ENCODE peak calls at places on chromosome 2, in seven cellular contexts. N, Z, V, P, L, E and A are unnamed samples. For H3K27me3, the result is how much of the 10 kb centered on the place peaks cover.

GRCh38 chr2:104388296-104388695 is 465.6 kb upstream of the POU3F3 start:
- DNase-seq in N (no peak), Z (no peak), V (peak), P (no peak), L (no peak), E (no peak), A (no peak)

GRCh38 chr2:237920673-237921072 is 46.1 kb upstream of the UBE2F start:
- DNase-seq in N (no peak), Z (no peak), V (no peak), P (no peak), L (no peak), E (no peak), A (no peak)

GRCh38 chr2:120314656-120315366 is 31.1 kb upstream of the INHBB start:
- DNase-seq in N (no peak), Z (peak), V (no peak), P (peak), L (no peak), E (no peak), A (no peak)

GRCh38 chr2:103293266-103293583 is 531.4 kb downstream of the TMEM182 start:
- DNase-seq in N (no peak), Z (no peak), V (no peak), P (no peak), L (no peak), E (no peak), A (no peak)

GRCh38 chr2:62524293-62524941 is 18.4 kb upstream of the TMEM17 start:
- DNase-seq in N (no peak), Z (no peak), V (no peak), P (no peak), L (no peak), E (no peak), A (no peak)

GRCh38 chr2:156021326-156022040 is 311.0 kb downstream of the NR4A2 start:
- DNase-seq in N (no peak), Z (no peak), V (peak), P (no peak), L (no peak), E (peak), A (no peak)

GRCh38 chr2:100703744-100704143 is 116.2 kb upstream of the NPAS2 start:
- DNase-seq in N (no peak), Z (no peak), V (no peak), P (no peak), L (no peak), E (no peak), A (no peak)

GRCh38 chr2:236866542-236867340 is 218.9 kb upstream of the COPS8 start:
- DNase-seq in N (no peak), Z (no peak), V (no peak), P (peak), L (no peak), E (no peak), A (no peak)

GRCh38 chr2:38997784-38998183 is 108.1 kb downstream of the ARHGEF33 start:
- DNase-seq in N (peak), Z (no peak), V (no peak), P (no peak), L (no peak), E (no peak), A (no peak)

GRCh38 chr2:60530228-60530627 is 23.2 kb downstream of the BCL11A start:
- DNase-seq in N (no peak), Z (no peak), V (no peak), P (no peak), L (no peak), E (no peak), A (no peak)

GRCh38 chr2:224777563-224777939 is 61.4 kb upstream of the CCDC195 start:
- DNase-seq in N (no peak), Z (no peak), V (no peak), P (no peak), L (no peak), E (no peak), A (no peak)

GRCh38 chr2:105919826-105920225 is 175.1 kb downstream of the NCK2 start:
- DNase-seq in N (peak), Z (peak), V (peak), P (no peak), L (no peak), E (peak), A (peak)

GRCh38 chr2:191428141-191428540 is 182.9 kb downstream of the MYO1B start:
- DNase-seq in N (no peak), Z (no peak), V (no peak), P (no peak), L (no peak), E (no peak), A (no peak)

GRCh38 chr2:70906022-70906421 is 29.7 kb upstream of the ATP6V1B1 start:
- DNase-seq in N (no peak), Z (no peak), V (no peak), P (no peak), L (no peak), E (no peak), A (no peak)

GRCh38 chr2:128549646-128550260 is 231.1 kb upstream of the HS6ST1 start:
- DNase-seq in N (peak), Z (no peak), V (no peak), P (no peak), L (no peak), E (no peak), A (no peak)

GRCh38 chr2:97733341-97734035 is 20.1 kb downstream of the ZAP70 start:
- DNase-seq in N (no peak), Z (no peak), V (no peak), P (no peak), L (no peak), E (no peak), A (no peak)

GRCh38 chr2:95262896-95263542 is 11.2 kb upstream of the PROM2 start:
- DNase-seq in N (no peak), Z (no peak), V (no peak), P (no peak), L (no peak), E (no peak), A (no peak)

GRCh38 chr2:226644342-226644957 is 155.2 kb downstream of the IRS1 start:
- DNase-seq in N (peak), Z (no peak), V (no peak), P (peak), L (no peak), E (no peak), A (no peak)

GRCh38 chr2:74491671-74492544 is 7.5 kb downstream of the LBX2 start:
- DNase-seq in N (no peak), Z (no peak), V (no peak), P (no peak), L (no peak), E (no peak), A (no peak)

GRCh38 chr2:171509945-171510731 is 12.1 kb upstream of the CYBRD1 start:
- DNase-seq in N (no peak), Z (no peak), V (no peak), P (no peak), L (no peak), E (no peak), A (no peak)

GRCh38 chr2:100339823-100340222 is 17.5 kb upstream of the LONRF2 start:
- DNase-seq in N (no peak), Z (no peak), V (no peak), P (no peak), L (no peak), E (no peak), A (no peak)

GRCh38 chr2:62641410-62641843 is 64.1 kb upstream of the EHBP1 start:
- DNase-seq in N (peak), Z (no peak), V (no peak), P (no peak), L (no peak), E (no peak), A (no peak)

GRCh38 chr2:182330451-182331325 is 96.1 kb downstream of the PDE1A start:
- DNase-seq in N (peak), Z (no peak), V (no peak), P (no peak), L (no peak), E (no peak), A (no peak)

GRCh38 chr2:157932480-157933205 is 56.5 kb upstream of the ACVR1 start:
- DNase-seq in N (no peak), Z (no peak), V (peak), P (no peak), L (no peak), E (no peak), A (no peak)

GRCh38 chr2:178787155-178787554 is 20.1 kb downstream of the TTN start:
- DNase-seq in N (no peak), Z (no peak), V (no peak), P (no peak), L (no peak), E (no peak), A (no peak)

GRCh38 chr2:238143239-238143951 is 4.9 kb downstream of the KLHL30 start:
- DNase-seq in N (peak), Z (no peak), V (no peak), P (peak), L (no peak), E (peak), A (no peak)

GRCh38 chr2:100642425-100642824 is 79.6 kb downstream of the PDCL3 start:
- DNase-seq in N (no peak), Z (no peak), V (no peak), P (no peak), L (no peak), E (no peak), A (no peak)

GRCh38 chr2:30798536-30798991 is 8.7 kb downstream of the CAPN13 start:
- DNase-seq in N (no peak), Z (no peak), V (peak), P (no peak), L (no peak), E (no peak), A (no peak)

GRCh38 chr2:10265328-10266132 is 37.2 kb upstream of the HPCAL1 start:
- DNase-seq in N (no peak), Z (no peak), V (no peak), P (no peak), L (no peak), E (no peak), A (no peak)

GRCh38 chr2:96509114-96509846 is 4.1 kb upstream of the NEURL3 start:
- DNase-seq in N (peak), Z (no peak), V (peak), P (peak), L (peak), E (peak), A (peak)

GRCh38 chr2:101725515-101726192 is 28.1 kb downstream of the MAP4K4 start:
- DNase-seq in N (no peak), Z (peak), V (peak), P (no peak), L (no peak), E (no peak), A (no peak)

GRCh38 chr2:8594731-8595427 is 87.0 kb upstream of the ID2 start:
- DNase-seq in N (no peak), Z (no peak), V (no peak), P (no peak), L (no peak), E (no peak), A (no peak)

GRCh38 chr2:84454581-84454980 is 4.5 kb downstream of the SUCLG1 start:
- DNase-seq in N (no peak), Z (no peak), V (no peak), P (no peak), L (no peak), E (no peak), A (no peak)

GRCh38 chr2:58436842-58437241 is 195.7 kb upstream of the FANCL start:
- DNase-seq in N (no peak), Z (no peak), V (peak), P (no peak), L (no peak), E (no peak), A (no peak)

GRCh38 chr2:85216927-85217326 is 83.7 kb downstream of the TCF7L1 start:
- DNase-seq in N (no peak), Z (no peak), V (no peak), P (no peak), L (no peak), E (no peak), A (no peak)

GRCh38 chr2:49153231-49153630 is 1.1 kb downstream of the FSHR start:
- DNase-seq in N (no peak), Z (no peak), V (no peak), P (no peak), L (no peak), E (no peak), A (no peak)
- H3K27me3 ChIP-seq in N (under half), Z (under half), V (under half), P (under half), L (under half), E (under half), A (under half)

GRCh38 chr2:144530596-144530995 is 10.7 kb upstream of the ZEB2 start:
- DNase-seq in N (no peak), Z (no peak), V (no peak), P (no peak), L (no peak), E (no peak), A (no peak)

GRCh38 chr2:144524190-144524957 is 4.5 kb upstream of the ZEB2 start:
- DNase-seq in N (peak), Z (no peak), V (peak), P (peak), L (peak), E (no peak), A (no peak)

GRCh38 chr2:144529841-144530240 is 9.9 kb upstream of the ZEB2 start:
- DNase-seq in N (peak), Z (no peak), V (no peak), P (no peak), L (no peak), E (no peak), A (no peak)

GRCh38 chr2:144526826-144527225 is 6.9 kb upstream of the ZEB2 start:
- DNase-seq in N (peak), Z (no peak), V (no peak), P (no peak), L (no peak), E (no peak), A (no peak)

DNA sequence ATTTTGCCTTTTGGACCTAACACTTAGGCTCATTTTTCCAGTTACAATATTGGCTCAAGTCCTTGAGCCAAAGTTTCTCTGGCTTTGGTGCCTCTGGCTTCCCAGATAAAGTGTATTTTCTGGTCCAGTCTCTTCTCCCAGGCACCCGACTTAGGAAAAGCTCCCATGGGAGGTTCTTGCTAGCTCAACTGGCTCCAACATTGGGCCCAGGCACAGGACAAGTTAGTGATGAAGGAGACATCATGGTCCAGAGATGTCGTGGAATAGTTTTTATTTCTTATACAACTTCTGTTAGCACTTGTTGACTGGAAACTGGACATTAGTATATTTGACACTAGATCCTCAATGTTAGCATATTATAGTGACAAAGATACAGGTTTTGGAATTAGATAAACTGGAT is 8.2 kb upstream of the ZEB2 start:
- DNase-seq in N (no peak), Z (no peak), V (no peak), P (no peak), L (no peak), E (no peak), A (no peak)
- H3K27ac ChIP-seq in N (no peak), Z (no peak), V (no peak), P (peak), L (no peak), E (no peak), A (no peak)

GRCh38 chr2:216500572-216500971 is 1.9 kb downstream of the RPL37A start:
- DNase-seq in N (no peak), Z (no peak), V (no peak), P (no peak), L (no peak), E (no peak), A (no peak)
- H3K4me3 ChIP-seq in N (peak), Z (peak), V (no peak), P (no peak), L (peak), E (no peak), A (no peak)

GRCh38 chr2:66426250-66427064 is 8.5 kb upstream of the MEIS1 start:
- DNase-seq in N (no peak), Z (no peak), V (peak), P (no peak), L (peak), E (no peak), A (no peak)
- H3K27me3 ChIP-seq in N (under half), Z (under half), V (under half), P (under half), L (under half), E (under half), A (under half)